ENCODE peak calls at places on chromosomes 7 and 10, in six cellular contexts. T, E, W, Z, H and G are unnamed samples.

GRCh38 chr10:3672220-3672619 is 112.8 kb downstream of the KLF6 start:
- DNase-seq in T (no peak), H (no peak), W (no peak), Z (no peak), E (no peak), G (no peak)

GRCh38 chr7:130865408-130866236 is 131.6 kb upstream of the KLF14 start:
- DNase-seq in W (no peak), H (peak; percentile 42), E (no peak), Z (peak; percentile 58), T (no peak), G (no peak)

GRCh38 chr7:78985509-78985908 is 468.0 kb downstream of the MAGI2 start:
- DNase-seq in W (no peak), Z (no peak), T (no peak), E (no peak), H (peak; percentile 41), G (no peak)

GRCh38 chr7:157873664-157874063 is 536.9 kb downstream of the DNAJB6 start:
- DNase-seq in W (no peak), Z (no peak), E (no peak), H (no peak), T (no peak), G (no peak)

GRCh38 chr7:139635521-139636240 is 112.2 kb downstream of the CLEC2L start:
- DNase-seq in T (peak; percentile 64), E (peak; percentile 30), H (no peak), W (no peak), Z (no peak), G (no peak)

GRCh38 chr7:92359801-92360200 is 87.5 kb upstream of the GATAD1 start:
- DNase-seq in T (no peak), H (no peak), Z (no peak), W (no peak), E (no peak), G (no peak)

GRCh38 chr7:124088590-124088989 is 55.7 kb upstream of the TMEM229A start:
- DNase-seq in Z (no peak), H (no peak), T (no peak), W (no peak), E (no peak), G (no peak)

GRCh38 chr10:76874896-76875295 is 762.7 kb downstream of the KCNMA1 start:
- DNase-seq in E (no peak), W (no peak), T (no peak), Z (no peak), H (no peak), G (no peak)

GRCh38 chr7:145106001-145106400 is 270.1 kb upstream of the TPK1 start:
- DNase-seq in W (no peak), E (no peak), T (no peak), H (no peak), Z (peak; percentile 21), G (no peak)

GRCh38 chr7:151121380-151122170 is 35.3 kb downstream of the AGAP3 start:
- DNase-seq in W (no peak), T (no peak), E (no peak), Z (no peak), H (no peak), G (no peak)

GRCh38 chr10:11918384-11918783 is 95.2 kb downstream of the PROSER2 start:
- DNase-seq in H (no peak), W (no peak), E (no peak), T (no peak), Z (no peak), G (no peak)

GRCh38 chr10:98010939-98011685 is 19.3 kb downstream of the CRTAC1 start:
- DNase-seq in T (no peak), E (no peak), Z (no peak), W (no peak), H (no peak), G (no peak)

GRCh38 chr10:89591796-89592271 is 53.2 kb downstream of the PANK1 start:
- DNase-seq in Z (peak; percentile 65), E (no peak), T (no peak), W (no peak), H (no peak), G (peak; percentile 68)